ENCODE peak calls at places on chromosomes 7 and 10, in seven cellular contexts. Y is colonic mucosa; G is stimulated activated CD8-positive, alpha-beta memory T cell treated with anti-CD3 and anti-CD28 coated beads, Interleukin-4, amount 100 ng/mL, for 24 hours; X is GM23338; U is kidney tubule cell; M is RWPE1; J is heart right ventricle. F is an unnamed sample.

GRCh38 chr7:157523766-157524421 is 187.1 kb downstream of the DNAJB6 start:
- DNase-seq in Y (no peak), M (no peak), J (no peak), U (no peak), G (no peak), X (no peak), F (no peak)

GRCh38 chr7:108261560-108262255 is 131.5 kb upstream of the LAMB4 start:
- DNase-seq in M (no peak), Y (no peak), U (no peak), X (no peak), J (no peak), G (no peak), F (no peak)

GRCh38 chr7:77482015-77482414 is 55.1 kb upstream of the PTPN12 start:
- DNase-seq in M (peak), U (peak), G (no peak), J (no peak), X (no peak), Y (peak), F (no peak)

GRCh38 chr7:152931583-152931982 is 172.0 kb downstream of the ACTR3B start:
- DNase-seq in X (no peak), U (no peak), M (no peak), G (no peak), Y (no peak), J (no peak), F (no peak)

GRCh38 chr10:59580257-59580863 is 129.3 kb downstream of the SLC16A9 start:
- DNase-seq in U (peak), J (no peak), Y (no peak), X (peak), M (peak), G (no peak), F (peak)

GRCh38 chr7:13912740-13913320 is 76.6 kb downstream of the ETV1 start:
- DNase-seq in X (no peak), G (no peak), Y (no peak), U (no peak), M (no peak), J (no peak), F (no peak)

GRCh38 chr7:71198887-71199286 is 66.9 kb downstream of the GALNT17 start:
- DNase-seq in X (no peak), G (no peak), M (no peak), Y (no peak), J (no peak), U (no peak), F (no peak)

GRCh38 chr7:80918406-80918805 is 445 bp downstream of the SEMA3C start:
- DNase-seq in G (no peak), M (peak), J (no peak), Y (no peak), X (peak), U (peak), F (no peak)

GRCh38 chr7:91082854-91083495 is 181.3 kb upstream of the FZD1 start:
- DNase-seq in X (peak), G (no peak), J (no peak), U (peak), M (peak), Y (no peak), F (peak)

F was measured in SW 1271.